ENCODE peak calls at places on chromosome 21, in four cellular contexts. H, U, N and M are unnamed samples. For H3K36me3, the result is how much of the 10 kb centered on the place peaks cover.

GRCh38 chr21:36478207-36478701 is 1.7 kb downstream of the CLDN14 start:
- DNase-seq in H (no peak), U (no peak), N (no peak), M (no peak)

GRCh38 chr21:36734367-36735200 is 35.7 kb downstream of the SIM2 start:
- DNase-seq in H (no peak), U (no peak), N (no peak), M (no peak)

GRCh38 chr21:23593582-23593981 is 2013.7 kb downstream of the MRPL39 start:
- DNase-seq in H (no peak), U (no peak), N (no peak), M (no peak)

GRCh38 chr21:46098303-46099141 is 610 bp downstream of the COL6A2 start:
- DNase-seq in H (peak), U (peak), N (no peak), M (no peak)

GRCh38 chr21:26900980-26901379 is 55.8 kb upstream of the ADAMTS1 start:
- DNase-seq in H (no peak), U (no peak), N (no peak), M (no peak)

GRCh38 chr21:33198346-33199135 is 31.2 kb upstream of the IFNAR2 start:
- DNase-seq in H (peak), U (no peak), N (no peak), M (no peak)

GRCh38 chr21:46078322-46078981 is 19.5 kb upstream of the COL6A2 start:
- DNase-seq in H (no peak), U (peak), N (no peak), M (no peak)

GRCh38 chr21:38295997-38296764 is 39.4 kb downstream of the KCNJ15 start:
- DNase-seq in H (no peak), U (no peak), N (no peak), M (peak)

GRCh38 chr21:34110594-34111202 is 37.3 kb downstream of the MRPS6 start:
- DNase-seq in H (no peak), U (no peak), N (no peak), M (peak)

GRCh38 chr21:17441370-17441769 is 71.5 kb upstream of the CXADR start:
- DNase-seq in H (peak), U (no peak), N (peak), M (no peak)

GRCh38 chr21:14740116-14740515 is 194.0 kb upstream of the SAMSN1 start:
- DNase-seq in H (no peak), U (no peak), N (no peak), M (no peak)

GRCh38 chr21:33299181-33299752 is 25.5 kb upstream of the IFNAR1 start:
- DNase-seq in H (no peak), U (no peak), N (no peak), M (peak)

GRCh38 chr21:46080171-46081021 is 17.5 kb upstream of the COL6A2 start:
- DNase-seq in H (no peak), U (peak), N (no peak), M (no peak)

GRCh38 chr21:34526618-34527290 is 14.7 kb upstream of the KCNE1 start:
- DNase-seq in H (peak), U (peak), N (peak), M (peak)

GRCh38 chr21:32302560-32302959 is 3.9 kb downstream of the MRAP start:
- DNase-seq in H (no peak), U (no peak), N (no peak), M (no peak)

GRCh38 chr21:28111151-28111619 is 881.5 kb downstream of the LTN1 start:
- DNase-seq in H (no peak), U (no peak), N (no peak), M (no peak)

GRCh38 chr21:17159697-17160096 is 353.1 kb upstream of the CXADR start:
- DNase-seq in H (no peak), U (no peak), N (no peak), M (no peak)

GRCh38 chr21:33543505-33544129 is 779 bp downstream of the SON start:
- DNase-seq in H (peak), U (no peak), N (no peak), M (peak)

GRCh38 chr21:27683292-27683691 is 716.4 kb upstream of the ADAMTS5 start:
- DNase-seq in H (no peak), U (no peak), N (no peak), M (no peak)

GRCh38 chr21:39386194-39386593 is 37.3 kb upstream of the HMGN1 start:
- DNase-seq in H (no peak), U (no peak), N (peak), M (no peak)
- H3K4me3 ChIP-seq in H (no peak), U (peak), N (peak), M (no peak)

GRCh38 chr21:43988016-43988415 is 24.1 kb upstream of the TRAPPC10 start:
- DNase-seq in H (no peak), U (no peak), N (no peak), M (no peak)

GRCh38 chr21:43986544-43987451 is 25.3 kb upstream of the TRAPPC10 start:
- DNase-seq in H (no peak), U (no peak), N (no peak), M (no peak)

GRCh38 chr21:43985690-43986251 is 26.3 kb upstream of the TRAPPC10 start:
- DNase-seq in H (no peak), U (no peak), N (no peak), M (no peak)

GRCh38 chr21:43988506-43989230 is 23.4 kb upstream of the TRAPPC10 start:
- DNase-seq in H (no peak), U (no peak), N (no peak), M (no peak)

DNA sequence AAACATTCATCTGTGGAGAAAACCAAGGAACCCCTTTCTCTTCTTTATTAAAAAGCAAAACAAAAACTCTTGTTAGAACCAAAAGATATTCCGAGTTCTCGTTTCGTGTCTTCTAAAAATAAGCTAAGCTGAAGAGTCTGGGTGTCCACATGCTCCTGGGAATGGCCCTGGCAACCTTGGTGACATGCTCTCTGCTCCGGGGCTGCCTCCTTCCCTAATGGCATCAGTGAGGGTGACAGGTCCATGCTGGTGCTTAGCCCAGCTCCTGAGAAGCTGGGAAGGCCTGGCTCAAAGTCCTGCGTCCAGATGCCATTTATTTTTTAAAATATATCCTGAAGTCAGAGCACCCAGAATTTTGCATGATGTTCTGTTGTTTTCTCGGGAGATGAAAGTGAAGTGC is 24.6 kb upstream of the TRAPPC10 start:
- DNase-seq in H (no peak), U (no peak), N (no peak), M (no peak)
- H3K36me3 ChIP-seq in H (under half), U (under half), N (under half), M (under half)

GRCh38 chr21:41736423-41736822 is 30.4 kb downstream of the RIPK4 start:
- DNase-seq in H (no peak), U (no peak), N (no peak), M (no peak)
- H3K4me3 ChIP-seq in H (no peak), U (no peak), N (no peak), M (no peak)

DNA sequence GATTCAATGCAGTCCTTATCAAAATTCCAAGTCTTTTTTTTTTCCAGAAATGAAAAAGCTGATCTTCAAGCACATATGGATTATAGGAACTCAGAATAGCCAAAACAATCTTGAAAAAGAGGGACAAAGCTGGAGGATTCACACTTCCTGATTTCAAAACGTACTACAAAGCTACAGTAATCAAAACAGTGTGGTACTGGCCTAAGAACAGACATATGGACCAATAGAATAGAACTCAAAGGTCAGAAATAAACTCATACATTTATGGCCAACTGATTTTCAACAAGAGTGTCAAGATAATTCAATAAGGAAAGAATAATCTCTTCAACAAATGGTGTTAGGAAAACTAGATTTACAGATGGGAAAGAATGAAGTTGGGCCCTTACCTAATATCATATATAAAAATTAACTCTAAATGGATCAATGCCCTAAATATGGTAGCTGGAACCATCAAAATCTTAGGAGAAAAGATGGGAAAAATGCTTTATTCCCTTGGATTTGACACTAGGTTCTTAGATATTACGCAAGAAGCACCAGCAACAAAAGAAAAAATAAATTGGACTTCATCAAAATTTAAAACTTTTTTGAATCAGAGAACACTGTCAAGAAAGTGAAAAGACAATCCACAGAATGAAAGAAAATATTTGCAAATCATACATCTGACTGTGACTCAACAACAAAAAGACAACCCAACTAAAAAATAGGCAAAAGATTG is 4.0 kb upstream of the KRTAP10-12 start:
- DNase-seq in H (no peak), U (no peak), N (no peak), M (no peak)
- H3K36me3 ChIP-seq in H (under half), U (under half), N (under half), M (under half)

DNA sequence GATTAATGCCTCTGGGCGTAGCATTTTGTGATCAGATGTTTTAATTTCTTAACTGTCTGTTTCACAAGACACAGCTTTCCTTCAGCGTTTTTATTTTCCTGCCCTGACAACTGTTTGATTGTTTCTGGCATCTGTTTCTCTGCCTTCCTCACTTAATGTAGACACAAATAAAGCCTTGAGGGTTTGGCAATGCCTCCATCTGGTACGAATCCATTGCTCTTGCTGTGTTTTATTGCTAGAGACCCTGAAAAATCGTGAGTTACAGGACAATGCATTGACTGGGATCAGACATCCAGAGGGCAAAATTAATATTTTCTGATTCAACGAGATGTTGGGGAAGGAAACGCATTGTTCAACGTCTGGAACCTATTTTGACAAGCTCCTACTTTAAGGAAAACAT is 363.5 kb downstream of the MRPL39 start:
- DNase-seq in H (no peak), U (no peak), N (no peak), M (no peak)
- H3K4me3 ChIP-seq in H (no peak), U (no peak), N (no peak), M (no peak)